ENCODE peak calls at places on chromosomes 16 and 17, in four cellular contexts. M, Y, K and R are unnamed samples. For H3K9me3, the result is how much of the 10 kb centered on the place peaks cover.

GRCh38 chr17:80862341-80862969 is 129.2 kb upstream of the CHMP6 start:
- DNase-seq in M (peak), Y (no peak), K (no peak), R (no peak)

GRCh38 chr16:48420437-48420836 is 35.2 kb upstream of the SIAH1 start:
- DNase-seq in M (no peak), Y (no peak), K (no peak), R (no peak)

GRCh38 chr17:78939615-78940014 is 14.4 kb upstream of the TIMP2 start:
- DNase-seq in M (peak), Y (no peak), K (no peak), R (no peak)

GRCh38 chr17:30344283-30345088 is 10.6 kb upstream of the TMIGD1 start:
- DNase-seq in M (peak), Y (no peak), K (peak), R (peak)

GRCh38 chr16:3530371-3530914 is 29.6 kb downstream of the CLUAP1 start:
- DNase-seq in M (no peak), Y (peak), K (no peak), R (no peak)

GRCh38 chr16:57734308-57734924 is 1.2 kb upstream of the KATNB1 start:
- DNase-seq in M (no peak), Y (no peak), K (peak), R (no peak)

GRCh38 chr17:50060951-50061712 is 5.2 kb downstream of the ITGA3 start:
- DNase-seq in M (peak), Y (no peak), K (peak), R (peak)

GRCh38 chr17:47694818-47695663 is 1.1 kb downstream of the TBKBP1 start:
- DNase-seq in M (peak), Y (no peak), K (peak), R (peak)

GRCh38 chr16:35176449-35176848 is 1717.0 kb downstream of the TP53TG3F start:
- DNase-seq in M (peak), Y (no peak), K (no peak), R (no peak)
- H3K9me3 ChIP-seq in M (under half), Y (under half), K (under half), R (under half)

DNA sequence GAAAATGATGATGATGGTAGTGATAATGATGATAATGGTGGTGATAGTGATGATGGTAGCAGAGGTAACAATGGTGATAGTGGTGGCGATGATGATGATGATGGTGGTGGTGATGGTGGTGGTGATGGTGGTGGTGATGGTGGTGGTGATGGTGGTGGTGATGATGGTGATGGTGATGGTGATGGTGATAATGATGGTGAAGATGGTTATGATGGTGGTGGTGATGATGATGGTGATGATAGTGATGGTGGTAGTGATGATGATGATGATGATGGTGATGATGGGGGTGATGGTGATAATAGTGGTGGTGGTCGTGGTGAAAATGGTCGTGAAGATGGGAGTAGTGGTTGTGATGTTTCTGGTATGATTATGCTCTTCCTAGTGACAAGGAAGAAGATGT is 581.8 kb downstream of the HS3ST4 start:
- DNase-seq in M (no peak), Y (no peak), K (no peak), R (no peak)
- H3K9me3 ChIP-seq in M (under half), Y (under half), K (under half), R (under half)

DNA sequence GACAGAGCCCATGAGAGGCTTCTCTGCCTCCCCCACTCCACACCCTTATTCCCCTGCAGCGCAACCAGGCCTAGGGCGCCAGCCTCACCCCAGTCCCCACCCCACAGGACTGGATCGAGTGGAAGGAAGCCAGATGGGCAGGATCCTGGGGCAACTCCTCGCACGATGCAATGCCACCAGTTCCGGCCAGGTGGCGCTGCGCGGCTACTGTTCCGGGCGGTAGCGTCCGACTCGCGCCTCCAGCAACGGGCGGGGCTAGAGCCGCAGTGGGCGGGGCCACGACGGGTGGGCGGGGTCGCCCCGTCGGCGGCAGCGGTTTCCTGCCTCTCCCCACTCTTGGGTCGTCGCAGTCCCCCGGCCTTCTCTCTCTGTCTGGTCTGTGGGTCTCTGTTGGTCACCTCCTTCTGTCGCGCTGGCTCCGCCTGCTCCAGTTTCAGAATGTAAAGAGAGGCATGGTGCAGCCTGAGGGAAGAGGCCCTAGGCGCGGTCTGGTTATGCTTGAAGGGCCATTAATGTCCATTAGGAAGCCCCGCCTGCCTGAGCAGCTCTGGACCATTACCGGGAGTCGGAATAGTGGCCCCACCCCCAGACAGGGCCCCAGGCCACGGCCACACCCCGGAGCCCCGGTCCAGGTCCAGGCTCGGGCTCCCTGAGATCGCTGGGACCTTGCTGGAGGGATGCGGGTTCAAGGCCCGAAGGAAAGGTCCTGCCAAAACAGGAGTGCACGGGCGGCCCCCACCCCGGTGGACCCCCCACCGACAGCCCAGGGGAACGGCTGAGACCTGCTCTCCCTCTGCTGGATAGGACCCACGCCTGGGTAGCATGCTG is 3.4 kb upstream of the NHERF2 start:
- DNase-seq in M (peak), Y (peak), K (peak), R (peak)
- H3K9me3 ChIP-seq in M (under half), Y (under half), K (under half), R (under half)

DNA sequence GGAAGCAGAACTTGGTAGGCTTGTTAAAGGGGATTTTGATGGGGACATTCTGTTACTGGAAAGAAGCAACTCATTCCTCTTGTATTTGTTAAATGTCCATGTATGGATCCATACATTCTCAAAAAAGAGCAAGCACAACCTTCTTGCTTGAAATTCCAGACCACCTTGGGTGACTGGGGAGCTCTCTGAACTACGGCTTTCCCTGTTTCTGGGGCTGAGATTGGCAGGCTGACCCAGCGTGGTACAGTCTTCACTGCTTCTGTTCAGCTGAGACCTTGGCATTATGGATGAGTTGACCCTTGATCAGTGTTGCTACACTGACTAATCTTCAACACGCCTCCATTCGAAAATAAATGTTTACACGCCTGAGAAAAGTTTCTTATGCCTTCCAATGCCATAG is 38.5 kb downstream of the DNAH9 start:
- DNase-seq in M (no peak), Y (no peak), K (no peak), R (no peak)
- H3K9me3 ChIP-seq in M (under half), Y (under half), K (under half), R (under half)

GRCh38 chr16:35516551-35516950 is 2057.1 kb downstream of the TP53TG3F start:
- DNase-seq in M (no peak), Y (no peak), K (no peak), R (no peak)
- H3K9me3 ChIP-seq in M (under half), Y (under half), K (under half), R (under half)

GRCh38 chr16:68564367-68564985 is 25.4 kb downstream of the ZFP90 start:
- DNase-seq in M (no peak), Y (no peak), K (no peak), R (no peak)
- H3K9me3 ChIP-seq in M (under half), Y (half or more), K (under half), R (half or more)

DNA sequence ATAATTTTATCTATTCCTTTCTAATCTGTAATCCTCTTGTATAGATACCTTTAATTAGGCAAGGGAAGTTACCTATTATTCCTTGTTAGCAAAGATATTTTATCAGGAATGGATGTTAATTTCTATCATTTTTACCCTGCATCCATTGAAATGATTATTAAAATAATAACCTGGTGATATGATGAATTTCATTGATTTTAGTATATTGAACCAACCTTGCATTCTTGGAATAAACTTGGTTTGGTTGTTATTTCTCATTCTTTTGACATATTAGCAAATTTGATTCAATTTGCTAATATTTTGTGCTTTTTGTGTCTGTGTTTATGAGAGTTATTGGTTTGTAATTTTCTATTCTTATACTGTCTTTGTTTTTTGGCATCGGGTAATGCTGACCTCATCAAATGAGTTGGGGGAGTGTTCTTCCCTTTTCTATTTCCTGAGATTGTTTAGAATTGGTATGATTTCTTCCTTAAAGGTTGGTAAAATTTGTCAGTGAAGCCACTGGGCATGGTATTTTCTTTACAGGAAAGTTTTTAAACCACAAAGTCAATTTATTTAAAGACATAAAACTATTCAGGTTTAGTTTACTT is 250.4 kb upstream of the PMFBP1 start:
- DNase-seq in M (no peak), Y (no peak), K (no peak), R (no peak)
- H3K9me3 ChIP-seq in M (under half), Y (under half), K (under half), R (under half)

DNA sequence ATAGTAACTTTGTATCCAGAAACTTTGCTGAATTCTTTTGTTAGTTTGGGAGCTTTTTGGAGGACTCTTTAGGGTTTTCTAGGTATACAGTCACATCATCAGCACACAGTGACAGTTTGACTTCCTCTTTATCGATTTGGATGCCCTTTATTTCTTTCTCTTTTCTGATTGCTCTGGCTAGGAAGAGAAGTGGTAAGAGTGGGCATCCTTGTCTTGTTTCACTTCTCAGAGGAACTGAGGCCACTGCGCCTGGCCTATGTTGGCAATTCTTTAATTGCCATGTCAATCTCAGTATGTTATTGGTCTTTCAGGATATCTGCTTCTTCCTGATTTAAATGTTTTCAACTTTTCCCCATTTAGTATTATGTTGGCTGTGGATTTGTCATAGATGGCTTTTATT is 24.6 kb downstream of the ATF7IP2 start:
- DNase-seq in M (no peak), Y (no peak), K (no peak), R (no peak)
- H3K9me3 ChIP-seq in M (under half), Y (under half), K (under half), R (under half)

GRCh38 chr17:22300731-22301352 is 608.5 kb downstream of the KCNJ18 start:
- DNase-seq in M (peak), Y (no peak), K (no peak), R (no peak)
- H3K9me3 ChIP-seq in M (under half), Y (under half), K (under half), R (under half)